ENCODE peak calls at places on chromosomes 11 and 22, in six cellular contexts. Y is K562, H is HCT116, F is H1, S is HepG2, P is SK-N-SH. U is an unnamed sample.

GRCh38 chr11:126246636-126247035 is 22.1 kb downstream of the SRPRA start:
- DNase-seq in Y (no peak), H (no peak), F (no peak), S (no peak), P (no peak), U (no peak)

GRCh38 chr22:44524806-44525205 is 26.8 kb upstream of the RTL6 start:
- DNase-seq in Y (no peak), H (no peak), F (no peak), S (no peak), P (no peak), U (no peak)

GRCh38 chr11:80165763-80166162 is 724.9 kb upstream of the TENM4 start:
- DNase-seq in Y (no peak), H (no peak), F (no peak), S (no peak), P (no peak), U (no peak)

GRCh38 chr22:41508770-41509170 is 35.5 kb downstream of the POLR3H start:
- DNase-seq in Y (no peak), H (no peak), F (no peak), S (no peak), P (no peak), U (no peak)

GRCh38 chr11:112114460-112114859 is 27.8 kb downstream of the SDHD start:
- DNase-seq in Y (no peak), H (no peak), F (no peak), S (no peak), P (no peak), U (no peak)

GRCh38 chr11:134585666-134586285 is 173.7 kb upstream of the B3GAT1 start:
- DNase-seq in Y (no peak), H (no peak), F (peak), S (no peak), P (no peak), U (no peak)

GRCh38 chr11:2099523-2100316 is 39.5 kb downstream of the IGF2 start:
- DNase-seq in Y (no peak), H (no peak), F (no peak), S (no peak), P (peak), U (no peak)

GRCh38 chr11:69468236-69468635 is 13.2 kb upstream of the LINC01488 start:
- DNase-seq in Y (no peak), H (no peak), F (no peak), S (no peak), P (no peak), U (no peak)

GRCh38 chr22:23418159-23418788 is 161.8 kb downstream of the IGLL1 start:
- DNase-seq in Y (no peak), H (no peak), F (no peak), S (no peak), P (peak), U (no peak)

GRCh38 chr22:35044607-35045390 is 21.2 kb upstream of the ISX start:
- DNase-seq in Y (no peak), H (no peak), F (no peak), S (no peak), P (no peak), U (no peak)

GRCh38 chr22:37739000-37739399 is 42.2 kb downstream of the TRIOBP start:
- DNase-seq in Y (no peak), H (no peak), F (no peak), S (no peak), P (no peak), U (no peak)

GRCh38 chr11:22130462-22131053 is 62.3 kb upstream of the ANO5 start:
- DNase-seq in Y (no peak), H (no peak), F (peak), S (no peak), P (peak), U (no peak)

GRCh38 chr11:15577519-15577918 is 462.8 kb downstream of the INSC start:
- DNase-seq in Y (no peak), H (no peak), F (no peak), S (no peak), P (no peak), U (no peak)

GRCh38 chr22:37638351-37639069 is 959 bp upstream of the SH3BP1 start:
- DNase-seq in Y (no peak), H (no peak), F (no peak), S (peak), P (no peak), U (no peak)

GRCh38 chr11:118080296-118080695 is 3.4 kb downstream of the TMPRSS4 start:
- DNase-seq in Y (no peak), H (no peak), F (no peak), S (no peak), P (no peak), U (no peak)

GRCh38 chr11:118082880-118083543 is 3.8 kb downstream of the SMIM35 start:
- DNase-seq in Y (no peak), H (no peak), F (no peak), S (no peak), P (no peak), U (no peak)

GRCh38 chr11:118079507-118079906 is 2.6 kb downstream of the TMPRSS4 start:
- DNase-seq in Y (no peak), H (no peak), F (no peak), S (no peak), P (no peak), U (no peak)

GRCh38 chr11:118078972-118079411 is 2.1 kb downstream of the TMPRSS4 start:
- DNase-seq in Y (no peak), H (no peak), F (no peak), S (no peak), P (no peak), U (no peak)

GRCh38 chr11:118081241-118081958 is 4.5 kb downstream of the TMPRSS4 start:
- DNase-seq in Y (no peak), H (no peak), F (no peak), S (no peak), P (no peak), U (no peak)
- TF ChIP-seq RAD21 in Y (no peak), H (no peak), F (no peak), S (no peak), P (no peak), U (no peak)

GRCh38 chr11:971731-972365 is 46.2 kb downstream of the AP2A2 start:
- DNase-seq in Y (no peak), H (no peak), F (no peak), S (no peak), P (no peak), U (no peak)
- TF ChIP-seq SIN3A in Y (no peak), H (no peak), F (no peak), S (no peak), P (no peak), U (no peak)

DNA sequence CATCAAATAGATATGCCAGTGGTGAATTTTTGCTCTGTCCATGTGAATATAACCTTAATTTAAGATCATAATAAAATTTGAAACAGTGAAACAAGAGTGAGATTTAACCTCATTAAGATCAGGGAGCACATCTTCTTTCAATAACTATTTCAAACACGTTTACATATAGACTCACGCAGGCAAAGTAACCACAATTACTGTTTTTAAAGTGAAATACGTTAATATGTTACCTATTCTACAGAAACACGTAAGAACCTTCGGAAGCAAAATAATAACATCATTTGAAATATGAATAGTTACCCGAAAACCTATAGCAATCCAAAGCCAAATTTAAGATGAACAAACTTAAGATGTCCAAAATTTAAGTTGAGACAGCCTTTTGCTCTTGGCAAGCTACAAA is 136.2 kb upstream of the ZC3H12C start:
- DNase-seq in Y (no peak), H (no peak), F (no peak), S (no peak), P (no peak), U (no peak)
- H3K9ac ChIP-seq in Y (no peak), H (no peak), F (no peak), S (no peak), P (no peak), U (no peak)

GRCh38 chr22:36447634-36448033 is 33.8 kb downstream of the TXN2 start:
- DNase-seq in Y (no peak), H (no peak), F (no peak), S (no peak), P (no peak), U (no peak)
- TF ChIP-seq RAD21 in Y (no peak), H (no peak), F (no peak), S (no peak), P (no peak), U (no peak)

DNA sequence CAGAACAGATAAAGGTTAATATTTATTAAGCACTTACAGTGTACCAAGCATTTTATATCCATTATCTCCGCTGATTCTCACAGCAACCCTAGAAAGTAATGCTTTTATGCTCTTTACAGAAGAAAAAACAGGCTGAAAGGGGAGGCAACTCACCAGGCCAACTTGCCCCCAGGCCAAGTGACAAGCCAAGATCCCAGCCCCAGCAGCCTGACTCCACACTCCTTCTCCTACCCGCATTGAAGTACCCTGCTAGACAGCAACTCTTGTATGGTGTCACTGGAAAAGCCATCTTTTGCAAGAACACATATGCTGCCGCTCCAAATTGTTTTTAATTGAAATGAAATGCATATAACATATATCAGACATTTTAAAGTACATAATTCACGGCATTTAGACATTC is 25.6 kb downstream of the SMCO4 start:
- DNase-seq in Y (no peak), H (no peak), F (no peak), S (no peak), P (no peak), U (no peak)
- TF ChIP-seq SIN3A in Y (no peak), H (no peak), F (no peak), S (no peak), P (no peak), U (no peak)

DNA sequence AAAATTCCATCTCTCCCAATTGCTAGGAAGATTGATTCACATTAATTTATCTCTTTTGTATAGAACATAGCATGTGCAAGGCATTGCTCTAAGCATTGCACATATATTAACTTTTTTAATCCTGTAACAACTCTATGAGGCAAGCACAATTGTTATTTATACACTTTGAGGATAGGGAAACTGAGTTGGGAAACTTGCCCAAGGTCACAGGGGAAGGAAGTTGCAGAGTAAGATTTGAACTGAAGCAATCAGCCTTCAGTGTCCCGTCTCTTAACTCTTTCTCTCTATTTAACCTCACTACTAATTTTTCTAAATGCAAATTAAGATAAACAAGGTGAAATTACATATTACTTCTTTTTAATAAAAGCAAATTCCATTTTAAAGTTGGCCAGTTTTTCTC is 22.1 kb downstream of the OR56B4 start:
- DNase-seq in Y (no peak), H (no peak), F (no peak), S (no peak), P (no peak), U (no peak)
- H3K9ac ChIP-seq in Y (no peak), H (no peak), F (no peak), S (no peak), P (no peak), U (no peak)

U was measured in GM12878.